ENCODE peak calls at places on chromosomes 13 and 19, in five cellular contexts. Q, E, C, O and N are unnamed samples.

GRCh38 chr19:50352242-50352641 is 13.2 kb downstream of the NAPSA start:
- DNase-seq in C (no peak), O (no peak), E (no peak), Q (no peak), N (no peak)

GRCh38 chr13:75724742-75725504 is 88.8 kb downstream of the LMO7 start:
- DNase-seq in Q (no peak), C (no peak), E (no peak), O (no peak), N (no peak)

GRCh38 chr19:29841559-29842367 is 30.0 kb downstream of the CCNE1 start:
- DNase-seq in E (no peak), Q (peak; percentile 43), C (no peak), O (no peak), N (no peak)

GRCh38 chr13:24618219-24618955 is 61.8 kb upstream of the ATP12A start:
- DNase-seq in E (no peak), C (peak; percentile 41), Q (no peak), O (no peak), N (no peak)

GRCh38 chr13:110641055-110642015 is 26.0 kb downstream of the NAXD start:
- DNase-seq in O (no peak), E (no peak), Q (no peak), C (no peak), N (peak; percentile 39)

GRCh38 chr19:869245-870177 is 10.0 kb downstream of the CFD start:
- DNase-seq in O (peak; percentile 54), Q (peak; percentile 89), C (no peak), E (peak; percentile 58), N (peak; percentile 96)

GRCh38 chr13:46614582-46614981 is 61.6 kb downstream of the LRCH1 start:
- DNase-seq in C (no peak), E (no peak), O (no peak), Q (peak; percentile 95), N (peak; percentile 62)

GRCh38 chr13:40790232-40790631 is 821 bp downstream of the SLC25A15 start:
- DNase-seq in O (no peak), Q (no peak), C (no peak), E (no peak), N (no peak)

GRCh38 chr13:35855531-35856019 is 275.6 kb downstream of the DCLK1 start:
- DNase-seq in E (no peak), O (no peak), Q (peak; percentile 21), C (no peak), N (no peak)

GRCh38 chr13:103539265-103539664 is 473.0 kb upstream of the SLC10A2 start:
- DNase-seq in Q (no peak), C (no peak), O (no peak), E (no peak), N (no peak)